ENCODE peak calls at places on chromosomes 12 and 14, in eight cellular contexts. Q is pancreas, X is body of pancreas, F is GM12878, C is lung, T is tibial nerve, Y is heart left ventricle, Z is adrenal gland. B is an unnamed sample.

GRCh38 chr12:90331262-90331661 is 622.6 kb upstream of the ATP2B1 start:
- DNase-seq in Q (no peak), X (no peak), F (no peak), C (no peak), T (no peak), Y (peak; percentile 36), Z (peak; percentile 6), B (peak; percentile 12)

GRCh38 chr12:99122959-99123358 is 477.9 kb downstream of the APAF1 start:
- DNase-seq in Q (no peak), X (no peak), F (no peak), C (no peak), T (no peak), Y (no peak), Z (no peak), B (no peak)

GRCh38 chr12:86660488-86661171 is 404.4 kb upstream of the MGAT4C start:
- DNase-seq in Q (no peak), X (no peak), F (no peak), C (no peak), T (no peak), Y (no peak), Z (no peak), B (no peak)

GRCh38 chr14:38964630-38965029 is 138.4 kb downstream of the SEC23A start:
- DNase-seq in Q (no peak), X (no peak), F (no peak), C (no peak), T (no peak), Y (no peak), Z (no peak), B (no peak)

GRCh38 chr12:45327823-45328383 is 112.0 kb downstream of the ANO6 start:
- DNase-seq in Q (no peak), X (no peak), F (no peak), C (no peak), T (no peak), Y (no peak), Z (no peak), B (no peak)

GRCh38 chr12:90274407-90274806 is 565.8 kb upstream of the ATP2B1 start:
- DNase-seq in Q (no peak), X (no peak), F (no peak), C (no peak), T (no peak), Y (no peak), Z (no peak), B (no peak)

GRCh38 chr14:64915025-64915424 is 770 bp downstream of the CHURC1 start:
- DNase-seq in Q (no peak), X (no peak), F (no peak), C (no peak), T (no peak), Y (no peak), Z (no peak), B (no peak)

GRCh38 chr14:95123895-95124579 is 33.3 kb downstream of the DICER1 start:
- DNase-seq in Q (no peak), X (peak; percentile 18), F (no peak), C (no peak), T (peak; percentile 55), Y (peak; percentile 60), Z (no peak), B (peak; percentile 62)

GRCh38 chr14:60430276-60430675 is 55.6 kb downstream of the C14orf39 start:
- DNase-seq in Q (no peak), X (no peak), F (no peak), C (no peak), T (no peak), Y (no peak), Z (no peak), B (no peak)

GRCh38 chr12:80187660-80188090 is 88.3 kb downstream of the OTOGL start:
- DNase-seq in Q (no peak), X (no peak), F (peak; percentile 40), C (no peak), T (no peak), Y (peak; percentile 67), Z (peak; percentile 33), B (peak; percentile 44)

GRCh38 chr12:1474567-1475153 is 119.7 kb downstream of the FBXL14 start:
- DNase-seq in Q (no peak), X (no peak), F (no peak), C (no peak), T (no peak), Y (no peak), Z (no peak), B (no peak)

GRCh38 chr14:76918751-76919421 is 92.7 kb downstream of the LRRC74A start:
- DNase-seq in Q (peak; percentile 96), X (peak; percentile 95), F (no peak), C (peak; percentile 95), T (peak; percentile 91), Y (peak; percentile 98), Z (peak; percentile 97), B (peak; percentile 95)

GRCh38 chr12:42568952-42569916 is 20.3 kb downstream of the PRICKLE1 start:
- DNase-seq in Q (no peak), X (peak; percentile 46), F (peak; percentile 38), C (no peak), T (peak; percentile 47), Y (no peak), Z (no peak), B (no peak)

GRCh38 chr14:102898776-102899515 is 23.5 kb upstream of the AMN start:
- DNase-seq in Q (no peak), X (no peak), F (peak; percentile 28), C (no peak), T (no peak), Y (no peak), Z (no peak), B (no peak)

GRCh38 chr12:7108042-7108927 is 729 bp downstream of the C1RL start:
- DNase-seq in Q (peak; percentile 89), X (peak; percentile 85), F (peak; percentile 55), C (peak; percentile 85), T (peak; percentile 63), Y (peak; percentile 82), Z (peak; percentile 76), B (peak; percentile 79)

GRCh38 chr12:64385468-64385867 is 5.1 kb downstream of the C12orf56 start:
- DNase-seq in Q (no peak), X (no peak), F (no peak), C (no peak), T (no peak), Y (no peak), Z (no peak), B (no peak)

GRCh38 chr12:114982760-114983159 is 298.8 kb upstream of the TBX3 start:
- DNase-seq in Q (no peak), X (no peak), F (no peak), C (no peak), T (no peak), Y (no peak), Z (no peak), B (no peak)

GRCh38 chr14:104647467-104648063 is 41.9 kb upstream of the INF2 start:
- DNase-seq in Q (no peak), X (no peak), F (no peak), C (no peak), T (no peak), Y (no peak), Z (no peak), B (no peak)

GRCh38 chr12:70638639-70639349 is 1.6 kb upstream of the PTPRB start:
- DNase-seq in Q (no peak), X (no peak), F (no peak), C (no peak), T (no peak), Y (no peak), Z (no peak), B (no peak)

GRCh38 chr12:130480231-130480630 is 142.5 kb downstream of the PIWIL1 start:
- DNase-seq in Q (no peak), X (no peak), F (no peak), C (no peak), T (no peak), Y (no peak), Z (no peak), B (no peak)

GRCh38 chr12:130482448-130482847 is 144.8 kb downstream of the PIWIL1 start:
- DNase-seq in Q (no peak), X (no peak), F (no peak), C (no peak), T (no peak), Y (no peak), Z (no peak), B (no peak)

GRCh38 chr12:130481392-130481879 is 143.7 kb downstream of the PIWIL1 start:
- DNase-seq in Q (no peak), X (no peak), F (peak; percentile 47), C (no peak), T (no peak), Y (no peak), Z (no peak), B (no peak)

GRCh38 chr12:130479401-130480125 is 141.9 kb downstream of the PIWIL1 start:
- DNase-seq in Q (no peak), X (no peak), F (no peak), C (no peak), T (no peak), Y (no peak), Z (no peak), B (no peak)

GRCh38 chr12:130480887-130481286 is 143.2 kb downstream of the PIWIL1 start:
- DNase-seq in Q (no peak), X (no peak), F (no peak), C (no peak), T (no peak), Y (no peak), Z (no peak), B (no peak)
- H3K9me3 ChIP-seq in Q (no peaks in the 10 kb centered on the region), X (no peaks in the 10 kb centered on the region), F (no peaks in the 10 kb centered on the region), C (no peaks in the 10 kb centered on the region), T (no peaks in the 10 kb centered on the region), Y (no peaks in the 10 kb centered on the region), Z (no peaks in the 10 kb centered on the region), B (no peaks in the 10 kb centered on the region)

DNA sequence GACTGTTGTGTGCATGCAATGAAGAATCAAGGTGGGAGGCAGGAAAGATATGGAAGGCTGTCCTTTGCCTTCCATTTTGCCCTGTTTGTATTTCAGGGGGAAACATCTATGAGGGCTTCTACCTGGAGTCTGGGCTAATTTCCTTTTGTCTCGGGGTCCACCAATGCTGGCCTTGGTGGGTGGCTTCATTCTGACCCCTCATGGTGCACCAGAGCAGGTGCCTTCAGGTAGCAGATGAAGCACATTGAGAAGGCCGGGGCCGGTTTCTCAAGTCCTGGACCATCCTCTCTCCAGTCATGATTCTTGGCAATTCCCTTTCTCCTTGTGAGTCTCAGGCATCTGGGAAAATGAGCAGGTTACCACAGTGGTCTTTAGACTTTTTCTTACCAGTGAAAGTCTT is 47.2 kb downstream of the RPH3A start:
- DNase-seq in Q (no peak), X (no peak), F (no peak), C (no peak), T (no peak), Y (no peak), Z (no peak), B (no peak)
- TF ChIP-seq CTCF in Q (no peak), X (no peak), F (no peak), C (no peak), T (no peak), Y (no peak), Z (no peak), B (no peak)

DNA sequence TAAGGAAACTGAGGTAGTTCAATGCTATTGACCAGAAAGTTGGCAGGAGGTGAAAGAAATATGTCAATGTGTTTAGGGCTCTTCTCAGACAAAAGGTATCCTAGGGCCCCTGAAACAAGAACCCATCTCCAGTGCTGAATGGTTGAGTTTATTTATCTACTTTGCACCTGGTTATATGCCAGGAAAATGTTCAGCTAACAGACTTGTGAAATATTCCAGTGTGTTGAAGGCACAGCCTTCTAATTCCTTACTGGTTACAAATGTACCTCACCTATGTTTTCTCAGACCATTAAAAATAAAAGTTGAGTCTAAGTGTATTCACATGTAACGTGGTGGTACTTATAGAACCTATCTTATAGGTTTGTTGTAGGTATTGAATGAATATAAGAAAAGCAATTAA is 511.7 kb upstream of the SEL1L start:
- DNase-seq in Q (no peak), X (no peak), F (no peak), C (no peak), T (no peak), Y (no peak), Z (no peak), B (no peak)
- H3K9me3 ChIP-seq in Q (no peaks in the 10 kb centered on the region), X (no peaks in the 10 kb centered on the region), F (no peaks in the 10 kb centered on the region), C (no peaks in the 10 kb centered on the region), T (no peaks in the 10 kb centered on the region), Y (no peaks in the 10 kb centered on the region), Z (no peaks in the 10 kb centered on the region), B (no peaks in the 10 kb centered on the region)

GRCh38 chr14:106694638-106695393 is 1168.4 kb downstream of the TMEM121 start:
- DNase-seq in Q (no peak), X (peak; percentile 30), F (no peak), C (no peak), T (peak; percentile 14), Y (no peak), Z (peak; percentile 11), B (peak; percentile 16)
- TF ChIP-seq CTCF in Q (no peak), X (no peak), F (peak; percentile 66), C (no peak), T (no peak), Y (no peak), Z (peak; percentile 14), B (no peak)

B was measured in left ventricle myocardium inferior.